ENCODE peak calls at places on chromosomes 2 and 18, in five cellular contexts. One of them, this sample, is unnamed.

GRCh38 chr2:72113847-72114692 is 33.6 kb downstream of the CYP26B1 start:
- DNase-seq in GM12878: no peak
- DNase-seq in H1: no peak
- DNase-seq in WTC11: no peak
- DNase-seq in HepG2: no peak
- DNase-seq in this sample: no peak

GRCh38 chr2:188713961-188714360 is 260.2 kb upstream of the COL3A1 start:
- DNase-seq in WTC11: no peak
- DNase-seq in GM12878: no peak
- DNase-seq in HepG2: no peak
- DNase-seq in H1: no peak
- DNase-seq in this sample: no peak

GRCh38 chr18:3281456-3282400 is 19.8 kb downstream of the MYL12B start:
- DNase-seq in HepG2: peak
- DNase-seq in H1: no peak
- DNase-seq in GM12878: no peak
- DNase-seq in WTC11: no peak
- DNase-seq in this sample: peak

GRCh38 chr2:197938555-197938954 is 134.2 kb downstream of the PLCL1 start:
- DNase-seq in WTC11: no peak
- DNase-seq in HepG2: no peak
- DNase-seq in H1: no peak
- DNase-seq in GM12878: no peak
- DNase-seq in this sample: no peak

GRCh38 chr2:170869461-170869860 is 52.8 kb downstream of the GAD1 start:
- DNase-seq in WTC11: no peak
- DNase-seq in H1: no peak
- DNase-seq in GM12878: no peak
- DNase-seq in HepG2: no peak
- DNase-seq in this sample: no peak

GRCh38 chr2:121254748-121255147 is 30.3 kb downstream of the TFCP2L1 start:
- DNase-seq in H1: no peak
- DNase-seq in WTC11: no peak
- DNase-seq in HepG2: no peak
- DNase-seq in GM12878: no peak
- DNase-seq in this sample: no peak

GRCh38 chr2:72150157-72150960 is 2.7 kb upstream of the CYP26B1 start:
- DNase-seq in H1: no peak
- DNase-seq in WTC11: peak
- DNase-seq in HepG2: peak
- DNase-seq in GM12878: peak
- DNase-seq in this sample: peak

GRCh38 chr18:8847066-8847755 is 141.9 kb downstream of the MTCL1 start:
- DNase-seq in HepG2: no peak
- DNase-seq in WTC11: no peak
- DNase-seq in H1: no peak
- DNase-seq in GM12878: no peak
- DNase-seq in this sample: no peak

GRCh38 chr2:54722641-54723299 is 692 bp upstream of the EML6 start:
- DNase-seq in HepG2: no peak
- DNase-seq in WTC11: no peak
- DNase-seq in GM12878: no peak
- DNase-seq in H1: no peak
- DNase-seq in this sample: no peak

GRCh38 chr2:11702946-11703345 is 33.0 kb upstream of the NTSR2 start:
- DNase-seq in H1: no peak
- DNase-seq in GM12878: no peak
- DNase-seq in WTC11: no peak
- DNase-seq in HepG2: no peak
- DNase-seq in this sample: no peak

GRCh38 chr2:28369355-28369754 is 23.3 kb upstream of the FOSL2 start:
- DNase-seq in GM12878: no peak
- DNase-seq in WTC11: no peak
- DNase-seq in H1: no peak
- DNase-seq in HepG2: no peak
- DNase-seq in this sample: no peak

GRCh38 chr2:28368417-28368798 is 24.2 kb upstream of the FOSL2 start:
- DNase-seq in WTC11: no peak
- DNase-seq in GM12878: no peak
- DNase-seq in HepG2: no peak
- DNase-seq in H1: no peak
- DNase-seq in this sample: no peak

GRCh38 chr2:28367667-28368416 is 24.8 kb upstream of the FOSL2 start:
- DNase-seq in WTC11: no peak
- DNase-seq in H1: no peak
- DNase-seq in HepG2: no peak
- DNase-seq in GM12878: no peak
- DNase-seq in this sample: no peak

GRCh38 chr2:28373854-28374253 is 18.8 kb upstream of the FOSL2 start:
- DNase-seq in H1: no peak
- DNase-seq in HepG2: no peak
- DNase-seq in WTC11: no peak
- DNase-seq in GM12878: no peak
- DNase-seq in this sample: no peak

GRCh38 chr2:28370355-28370754 is 22.3 kb upstream of the FOSL2 start:
- DNase-seq in GM12878: no peak
- DNase-seq in HepG2: no peak
- DNase-seq in WTC11: no peak
- DNase-seq in H1: no peak
- DNase-seq in this sample: no peak
- TF ChIP-seq ATF2 in GM12878: no peak
- TF ChIP-seq ATF2 in HepG2: no peak
- TF ChIP-seq ATF2 in WTC11: no peak
- TF ChIP-seq ATF2 in H1: no peak
- TF ChIP-seq ATF2 in this sample: no peak

DNA sequence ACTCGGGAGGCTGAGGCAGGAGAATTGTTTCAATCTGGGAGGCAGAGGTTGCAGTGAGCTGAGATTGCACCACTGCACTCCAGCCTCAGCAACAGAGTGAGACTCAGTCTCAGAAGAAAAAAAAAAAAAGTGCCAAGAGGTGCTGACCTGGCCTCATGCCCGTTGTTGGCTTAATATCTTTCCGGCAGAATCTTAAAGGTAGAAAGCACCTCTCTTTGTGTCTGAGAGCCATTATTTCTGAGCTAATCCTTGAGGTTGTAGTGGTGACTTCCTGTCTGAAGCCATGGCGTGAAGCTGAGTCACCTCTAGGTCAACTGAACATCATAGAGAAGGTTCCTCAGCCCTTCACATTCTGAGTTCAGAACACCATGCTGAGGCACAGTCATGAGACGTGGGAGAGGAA is 60.4 kb downstream of the WDSUB1 start:
- DNase-seq in HepG2: peak
- DNase-seq in H1: no peak
- DNase-seq in GM12878: no peak
- DNase-seq in WTC11: no peak
- DNase-seq in this sample: peak
- TF ChIP-seq CREB1 in HepG2: no peak
- TF ChIP-seq CREB1 in H1: no peak
- TF ChIP-seq CREB1 in GM12878: peak
- TF ChIP-seq CREB1 in WTC11: no peak
- TF ChIP-seq CREB1 in this sample: no peak

DNA sequence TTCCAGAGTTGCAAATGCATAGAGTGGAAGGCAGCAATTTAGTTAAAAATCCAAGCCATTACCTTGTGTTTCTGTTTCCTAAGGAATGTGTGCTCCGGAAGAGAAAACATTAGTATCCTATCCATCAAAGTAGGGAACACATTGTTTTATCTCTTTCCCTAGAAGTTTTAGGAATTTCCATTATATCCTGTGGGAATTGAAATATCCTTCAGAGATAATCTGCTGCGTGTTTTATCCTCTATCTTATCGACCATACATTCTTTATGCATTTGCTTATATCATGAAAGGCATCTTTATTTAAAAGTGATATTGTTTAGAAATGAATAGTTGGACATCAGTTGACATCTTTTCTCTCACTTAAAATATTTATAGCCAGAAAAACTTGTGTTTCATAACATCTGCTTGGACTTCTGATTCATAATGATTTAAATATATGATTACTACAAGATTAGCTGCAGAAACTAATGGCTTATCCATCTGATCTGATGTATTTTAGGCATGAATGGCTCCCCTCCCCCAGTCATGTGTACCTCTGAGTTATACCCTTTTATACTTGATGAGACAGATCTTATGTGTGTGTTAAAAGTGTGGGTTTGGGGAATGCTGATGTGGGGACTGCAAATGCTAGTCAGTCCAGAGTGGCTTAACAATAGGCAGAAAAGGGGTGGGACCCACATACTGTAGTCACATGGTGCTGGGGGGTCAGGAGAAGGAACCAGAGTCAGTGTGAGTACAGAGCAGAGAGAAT is 136.2 kb upstream of the ARHGAP28 start:
- DNase-seq in HepG2: no peak
- DNase-seq in GM12878: no peak
- DNase-seq in WTC11: no peak
- DNase-seq in H1: no peak
- DNase-seq in this sample: no peak
- TF ChIP-seq ATF2 in HepG2: no peak
- TF ChIP-seq ATF2 in GM12878: no peak
- TF ChIP-seq ATF2 in WTC11: no peak
- TF ChIP-seq ATF2 in H1: no peak
- TF ChIP-seq ATF2 in this sample: no peak

DNA sequence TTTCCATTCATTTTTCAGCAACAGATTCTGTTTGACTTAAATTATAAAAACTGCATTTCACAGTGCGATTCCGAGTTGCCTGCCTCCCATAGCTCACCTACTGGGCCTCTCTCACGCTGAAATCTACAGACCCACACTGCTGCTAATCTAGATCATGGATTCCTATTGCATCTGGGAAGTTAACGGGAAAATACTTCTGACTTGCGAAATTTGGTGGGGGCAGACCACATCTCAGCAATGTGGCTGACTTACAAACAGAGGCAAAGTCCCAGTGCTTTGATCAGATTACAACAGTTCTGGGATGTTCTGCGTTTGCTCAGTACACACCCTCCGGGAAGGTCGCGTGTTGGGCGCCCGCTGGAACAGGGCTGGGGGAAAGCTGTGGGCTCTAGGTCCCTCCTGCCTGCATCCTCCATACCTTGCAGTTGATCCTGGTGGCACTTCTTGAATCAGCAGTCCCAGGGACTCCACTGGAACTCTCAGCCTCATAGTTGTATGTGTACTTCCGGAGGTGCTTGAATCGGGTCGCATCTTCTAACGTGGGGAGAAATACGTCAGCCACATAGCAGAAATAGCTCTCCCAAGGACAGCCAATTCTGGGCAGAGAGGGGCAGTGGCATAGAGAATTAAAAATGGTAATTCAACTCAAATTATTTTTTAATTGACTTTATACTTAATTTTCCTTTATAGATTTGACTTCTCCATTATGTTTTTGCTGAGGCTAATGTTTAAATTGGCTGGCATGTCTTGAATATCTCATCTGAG is 1.7 kb downstream of the APOB start:
- DNase-seq in GM12878: no peak
- DNase-seq in WTC11: no peak
- DNase-seq in H1: no peak
- DNase-seq in HepG2: peak
- DNase-seq in this sample: no peak
- TF ChIP-seq CREB1 in GM12878: no peak
- TF ChIP-seq CREB1 in WTC11: no peak
- TF ChIP-seq CREB1 in H1: no peak
- TF ChIP-seq CREB1 in HepG2: no peak
- TF ChIP-seq CREB1 in this sample: no peak

GRCh38 chr2:240433973-240434727 is 1.3 kb upstream of the GPC1 start:
- DNase-seq in GM12878: no peak
- DNase-seq in WTC11: no peak
- DNase-seq in H1: no peak
- DNase-seq in HepG2: no peak
- DNase-seq in this sample: peak
- TF ChIP-seq ATF2 in GM12878: no peak
- TF ChIP-seq ATF2 in WTC11: no peak
- TF ChIP-seq ATF2 in H1: no peak
- TF ChIP-seq ATF2 in HepG2: no peak
- TF ChIP-seq ATF2 in this sample: no peak

This sample was measured in K562.